ENCODE peak calls at places on chromosomes 13 and 19, in seven cellular contexts. A, Q, Z, P, J, D and C are unnamed samples.

GRCh38 chr13:26600345-26600761 is 42.9 kb downstream of the WASF3 start:
- DNase-seq in A (no peak), D (no peak), Q (no peak), Z (no peak), J (no peak), P (no peak), C (no peak)

GRCh38 chr19:33595783-33596182 is 26.0 kb upstream of the CHST8 start:
- DNase-seq in D (no peak), J (no peak), P (no peak), Q (no peak), A (no peak), Z (no peak), C (no peak)

GRCh38 chr13:78610381-78610883 is 7.1 kb upstream of the POU4F1 start:
- DNase-seq in Z (no peak), Q (no peak), A (no peak), P (no peak), D (no peak), J (no peak), C (no peak)

GRCh38 chr19:56113071-56113632 is 7.9 kb downstream of the ZNF787 start:
- DNase-seq in Z (no peak), P (peak), A (no peak), Q (no peak), D (no peak), J (no peak), C (no peak)

GRCh38 chr19:14978377-14978776 is 1.3 kb downstream of the SLC1A6 start:
- DNase-seq in A (no peak), Z (no peak), D (no peak), Q (no peak), P (no peak), J (no peak), C (no peak)

GRCh38 chr19:34474233-34474989 is 7.1 kb upstream of the WTIP start:
- DNase-seq in Z (no peak), P (no peak), D (no peak), A (no peak), J (no peak), Q (no peak), C (no peak)

GRCh38 chr19:55640577-55641375 is at the start of gene ZNF580:
- DNase-seq in A (peak), Q (peak), Z (peak), J (peak), P (peak), D (peak), C (no peak)

GRCh38 chr13:33312150-33312908 is 26.8 kb upstream of the STARD13 start:
- DNase-seq in P (no peak), A (no peak), D (no peak), Z (no peak), Q (no peak), J (no peak), C (no peak)

GRCh38 chr13:40064723-40065122 is 409.3 kb downstream of the COG6 start:
- DNase-seq in J (peak), Q (no peak), P (no peak), A (peak), D (no peak), Z (no peak), C (no peak)

GRCh38 chr19:14081797-14082674 is 3.5 kb downstream of the C19orf67 start:
- DNase-seq in A (no peak), P (no peak), Z (peak), D (no peak), J (peak), Q (peak), C (peak)

GRCh38 chr13:109569938-109570711 is 216.3 kb downstream of the IRS2 start:
- DNase-seq in A (no peak), D (no peak), J (no peak), Q (no peak), P (no peak), Z (peak), C (no peak)

GRCh38 chr19:55441692-55442321 is 1.3 kb downstream of the SHISA7 start:
- DNase-seq in Q (no peak), P (no peak), D (no peak), A (no peak), Z (no peak), J (no peak), C (peak)

GRCh38 chr13:106078191-106078590 is 457.3 kb downstream of the EFNB2 start:
- DNase-seq in Z (no peak), Q (no peak), J (no peak), P (no peak), D (no peak), A (peak), C (no peak)